ENCODE peak calls at places on chromosomes 4 and X, in six cellular contexts. One of them, this sample, is unnamed. For H3K36me3, the result is how much of the 10 kb centered on the place peaks cover.

GRCh38 chr4:1505511-1506451 is 99.5 kb upstream of the NKX1-1 start:
- DNase-seq in ovary: no peak
- DNase-seq in prostate gland: no peak
- DNase-seq in Caco-2: no peak
- DNase-seq in RWPE2: peak
- DNase-seq in tibial artery: peak
- DNase-seq in this sample: no peak

GRCh38 chr4:110484767-110485166 is 8.8 kb downstream of the ENPEP start:
- DNase-seq in ovary: no peak
- DNase-seq in prostate gland: no peak
- DNase-seq in Caco-2: no peak
- DNase-seq in RWPE2: no peak
- DNase-seq in tibial artery: no peak
- DNase-seq in this sample: peak

GRCh38 chr4:5098176-5098575 is 46.9 kb downstream of the STK32B start:
- DNase-seq in ovary: no peak
- DNase-seq in prostate gland: no peak
- DNase-seq in Caco-2: no peak
- DNase-seq in RWPE2: no peak
- DNase-seq in tibial artery: no peak
- DNase-seq in this sample: no peak

GRCh38 chr4:26050212-26050643 is 136.2 kb downstream of the SMIM20 start:
- DNase-seq in ovary: no peak
- DNase-seq in prostate gland: no peak
- DNase-seq in Caco-2: no peak
- DNase-seq in RWPE2: no peak
- DNase-seq in tibial artery: peak
- DNase-seq in this sample: no peak

GRCh38 chr4:4248885-4249203 is 821 bp upstream of the TMEM128 start:
- DNase-seq in ovary: no peak
- DNase-seq in prostate gland: no peak
- DNase-seq in Caco-2: no peak
- DNase-seq in RWPE2: no peak
- DNase-seq in tibial artery: no peak
- DNase-seq in this sample: no peak

GRCh38 chr4:32645653-32646052 is 1925.5 kb downstream of the PCDH7 start:
- DNase-seq in ovary: no peak
- DNase-seq in prostate gland: no peak
- DNase-seq in Caco-2: peak
- DNase-seq in RWPE2: no peak
- DNase-seq in tibial artery: no peak
- DNase-seq in this sample: no peak

GRCh38 chr4:5510506-5510905 is 197.9 kb downstream of the EVC2 start:
- DNase-seq in ovary: no peak
- DNase-seq in prostate gland: no peak
- DNase-seq in Caco-2: no peak
- DNase-seq in RWPE2: no peak
- DNase-seq in tibial artery: no peak
- DNase-seq in this sample: no peak

GRCh38 chrX:153765138-153766079 is 1.4 kb downstream of the PLXNB3 start:
- DNase-seq in ovary: peak
- DNase-seq in prostate gland: no peak
- DNase-seq in Caco-2: no peak
- DNase-seq in RWPE2: peak
- DNase-seq in tibial artery: no peak
- DNase-seq in this sample: no peak

GRCh38 chr4:66577922-66578321 is 907.6 kb upstream of the EPHA5 start:
- DNase-seq in ovary: no peak
- DNase-seq in prostate gland: no peak
- DNase-seq in Caco-2: no peak
- DNase-seq in RWPE2: no peak
- DNase-seq in tibial artery: no peak
- DNase-seq in this sample: no peak

GRCh38 chrX:38561951-38562719 is 793 bp downstream of the TSPAN7 start:
- DNase-seq in ovary: peak
- DNase-seq in prostate gland: peak
- DNase-seq in Caco-2: peak
- DNase-seq in RWPE2: no peak
- DNase-seq in tibial artery: peak
- DNase-seq in this sample: no peak

GRCh38 chr4:185004562-185005208 is 13.6 kb upstream of the HELT start:
- DNase-seq in ovary: peak
- DNase-seq in prostate gland: peak
- DNase-seq in Caco-2: no peak
- DNase-seq in RWPE2: no peak
- DNase-seq in tibial artery: peak
- DNase-seq in this sample: peak

GRCh38 chr4:84901173-84901572 is 65.3 kb downstream of the WDFY3 start:
- DNase-seq in ovary: no peak
- DNase-seq in prostate gland: no peak
- DNase-seq in Caco-2: no peak
- DNase-seq in RWPE2: no peak
- DNase-seq in tibial artery: no peak
- DNase-seq in this sample: no peak

GRCh38 chr4:181964731-181965130 is 278.5 kb upstream of the TENM3 start:
- DNase-seq in ovary: no peak
- DNase-seq in prostate gland: no peak
- DNase-seq in Caco-2: no peak
- DNase-seq in RWPE2: no peak
- DNase-seq in tibial artery: no peak
- DNase-seq in this sample: no peak

GRCh38 chr4:40595981-40596380 is 33.7 kb downstream of the RBM47 start:
- DNase-seq in ovary: no peak
- DNase-seq in prostate gland: no peak
- DNase-seq in Caco-2: no peak
- DNase-seq in RWPE2: no peak
- DNase-seq in tibial artery: no peak
- DNase-seq in this sample: no peak

GRCh38 chr4:54099287-54099958 is 540 bp upstream of the GSX2 start:
- DNase-seq in ovary: no peak
- DNase-seq in prostate gland: no peak
- DNase-seq in Caco-2: no peak
- DNase-seq in RWPE2: no peak
- DNase-seq in tibial artery: no peak
- DNase-seq in this sample: no peak

GRCh38 chr4:54231419-54232150 is 2.5 kb downstream of the PDGFRA start:
- DNase-seq in ovary: peak
- DNase-seq in prostate gland: no peak
- DNase-seq in Caco-2: peak
- DNase-seq in RWPE2: peak
- DNase-seq in tibial artery: peak
- DNase-seq in this sample: no peak

GRCh38 chrX:45745479-45745878 is 544.8 kb upstream of the DIPK2B start:
- DNase-seq in ovary: no peak
- DNase-seq in prostate gland: no peak
- DNase-seq in Caco-2: no peak
- DNase-seq in RWPE2: no peak
- DNase-seq in tibial artery: no peak
- DNase-seq in this sample: no peak

GRCh38 chr4:150722908-150723362 is 141.0 kb downstream of the MAB21L2 start:
- DNase-seq in ovary: peak
- DNase-seq in prostate gland: peak
- DNase-seq in Caco-2: peak
- DNase-seq in RWPE2: no peak
- DNase-seq in tibial artery: peak
- DNase-seq in this sample: peak

GRCh38 chr4:66852843-66853242 is 692.5 kb downstream of the CENPC start:
- DNase-seq in ovary: no peak
- DNase-seq in prostate gland: no peak
- DNase-seq in Caco-2: no peak
- DNase-seq in RWPE2: no peak
- DNase-seq in tibial artery: no peak
- DNase-seq in this sample: no peak

GRCh38 chr4:160423879-160424451 is 1321.1 kb downstream of the RAPGEF2 start:
- DNase-seq in ovary: no peak
- DNase-seq in prostate gland: no peak
- DNase-seq in Caco-2: no peak
- DNase-seq in RWPE2: no peak
- DNase-seq in tibial artery: no peak
- DNase-seq in this sample: peak

GRCh38 chr4:14177987-14178386 is 550.5 kb upstream of the BOD1L1 start:
- DNase-seq in ovary: no peak
- DNase-seq in prostate gland: no peak
- DNase-seq in Caco-2: no peak
- DNase-seq in RWPE2: no peak
- DNase-seq in tibial artery: no peak
- DNase-seq in this sample: no peak

GRCh38 chrX:49155243-49155899 is 7.2 kb upstream of the MAGIX start:
- DNase-seq in ovary: no peak
- DNase-seq in prostate gland: peak
- DNase-seq in Caco-2: no peak
- DNase-seq in RWPE2: no peak
- DNase-seq in tibial artery: no peak
- DNase-seq in this sample: peak

GRCh38 chr4:164501074-164501473 is 252.9 kb upstream of the SMIM31 start:
- DNase-seq in ovary: no peak
- DNase-seq in prostate gland: no peak
- DNase-seq in Caco-2: no peak
- DNase-seq in RWPE2: no peak
- DNase-seq in tibial artery: no peak
- DNase-seq in this sample: peak

GRCh38 chrX:7028246-7028645 is 119.3 kb upstream of the STS start:
- DNase-seq in ovary: no peak
- DNase-seq in prostate gland: no peak
- DNase-seq in Caco-2: no peak
- DNase-seq in RWPE2: no peak
- DNase-seq in tibial artery: no peak
- DNase-seq in this sample: peak

GRCh38 chr4:5821665-5822358 is 71.1 kb downstream of the CRMP1 start:
- DNase-seq in ovary: no peak
- DNase-seq in prostate gland: no peak
- DNase-seq in Caco-2: no peak
- DNase-seq in RWPE2: no peak
- DNase-seq in tibial artery: no peak
- DNase-seq in this sample: no peak

DNA sequence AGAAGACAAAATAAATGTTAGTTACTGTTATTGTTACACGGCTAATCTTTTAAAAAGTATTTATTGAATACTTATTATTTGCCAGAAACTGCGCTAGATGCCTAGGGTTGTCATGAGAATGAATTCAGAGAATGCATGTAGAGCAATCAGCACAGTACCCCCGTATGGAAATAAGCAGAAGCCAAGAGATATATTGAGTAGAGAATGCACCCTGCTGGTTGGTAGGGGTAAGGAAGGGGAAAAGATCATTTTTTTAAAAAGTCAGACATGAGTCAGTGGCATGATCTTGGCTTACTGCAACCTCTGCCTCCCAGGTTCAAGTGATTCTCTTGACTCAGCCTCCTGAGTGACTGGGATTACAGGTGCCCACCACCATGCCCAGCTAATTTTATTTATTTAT is 13.1 kb upstream of the DRP2 start:
- DNase-seq in ovary: no peak
- DNase-seq in prostate gland: no peak
- DNase-seq in Caco-2: peak
- DNase-seq in RWPE2: no peak
- DNase-seq in tibial artery: no peak
- DNase-seq in this sample: peak
- TF ChIP-seq CTCF in ovary: no peak
- TF ChIP-seq CTCF in prostate gland: no peak
- TF ChIP-seq CTCF in Caco-2: peak
- TF ChIP-seq CTCF in RWPE2: peak
- TF ChIP-seq CTCF in tibial artery: peak
- TF ChIP-seq CTCF in this sample: peak

GRCh38 chrX:150693782-150694574 is 782 bp downstream of the MTMR1 start:
- DNase-seq in ovary: peak
- DNase-seq in prostate gland: peak
- DNase-seq in Caco-2: peak
- DNase-seq in RWPE2: peak
- DNase-seq in tibial artery: peak
- DNase-seq in this sample: peak

GRCh38 chrX:150694738-150695410 is 1.7 kb downstream of the MTMR1 start:
- DNase-seq in ovary: no peak
- DNase-seq in prostate gland: no peak
- DNase-seq in Caco-2: no peak
- DNase-seq in RWPE2: no peak
- DNase-seq in tibial artery: no peak
- DNase-seq in this sample: no peak

GRCh38 chrX:150692837-150693781 is at the start of gene MTMR1:
- DNase-seq in ovary: peak
- DNase-seq in prostate gland: peak
- DNase-seq in Caco-2: peak
- DNase-seq in RWPE2: no peak
- DNase-seq in tibial artery: no peak
- DNase-seq in this sample: no peak

GRCh38 chrX:150690126-150690525 is 3.1 kb upstream of the MTMR1 start:
- DNase-seq in ovary: no peak
- DNase-seq in prostate gland: no peak
- DNase-seq in Caco-2: no peak
- DNase-seq in RWPE2: peak
- DNase-seq in tibial artery: no peak
- DNase-seq in this sample: peak

DNA sequence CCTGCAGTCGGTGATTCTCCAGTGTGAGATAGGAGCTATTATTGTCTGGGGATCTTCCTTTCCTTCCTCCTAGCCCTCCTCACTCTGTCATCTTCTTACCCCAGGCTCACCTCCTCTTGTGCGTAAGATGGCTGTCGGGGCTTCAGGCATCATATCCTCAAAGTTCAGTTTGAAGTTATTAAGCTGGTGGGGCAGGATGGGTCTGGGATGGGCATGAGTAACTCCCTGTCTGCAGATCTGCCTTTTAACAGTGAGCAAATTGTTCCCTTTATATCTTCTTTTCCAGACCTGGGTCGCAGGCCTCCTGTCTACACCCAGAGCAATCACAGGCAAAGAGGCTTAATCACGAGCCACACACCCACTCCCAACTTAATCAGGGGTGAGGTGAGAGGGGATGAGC is 900 bp upstream of the MTMR1 start:
- DNase-seq in ovary: no peak
- DNase-seq in prostate gland: no peak
- DNase-seq in Caco-2: no peak
- DNase-seq in RWPE2: no peak
- DNase-seq in tibial artery: no peak
- DNase-seq in this sample: no peak
- H3K36me3 ChIP-seq in ovary: under half
- H3K36me3 ChIP-seq in prostate gland: under half
- H3K36me3 ChIP-seq in Caco-2: under half
- H3K36me3 ChIP-seq in RWPE2: under half
- H3K36me3 ChIP-seq in tibial artery: under half
- H3K36me3 ChIP-seq in this sample: under half

DNA sequence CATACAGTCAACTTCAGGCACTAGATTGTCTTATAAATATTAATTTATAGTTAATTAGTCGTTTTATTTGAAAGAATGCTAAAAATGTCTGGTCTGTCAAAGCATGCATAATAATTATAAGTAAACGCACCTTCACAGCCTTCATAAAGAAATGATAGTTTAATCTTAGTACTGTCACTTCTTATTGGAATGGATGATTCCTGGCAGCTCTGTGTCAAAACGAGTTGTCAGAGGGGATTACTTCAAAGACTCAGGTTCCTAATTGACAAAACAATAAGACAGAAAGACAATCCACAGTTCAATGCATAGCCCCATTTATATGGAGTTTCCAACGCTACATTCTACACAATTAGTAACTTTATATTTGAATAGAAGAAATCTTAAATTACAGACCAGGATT is 461.3 kb upstream of the TECRL start:
- DNase-seq in ovary: no peak
- DNase-seq in prostate gland: no peak
- DNase-seq in Caco-2: no peak
- DNase-seq in RWPE2: no peak
- DNase-seq in tibial artery: no peak
- DNase-seq in this sample: no peak
- TF ChIP-seq CTCF in ovary: no peak
- TF ChIP-seq CTCF in prostate gland: no peak
- TF ChIP-seq CTCF in Caco-2: no peak
- TF ChIP-seq CTCF in RWPE2: no peak
- TF ChIP-seq CTCF in tibial artery: no peak
- TF ChIP-seq CTCF in this sample: no peak

GRCh38 chr4:38090450-38091246 is 130.4 kb downstream of the PTTG2 start:
- DNase-seq in ovary: no peak
- DNase-seq in prostate gland: no peak
- DNase-seq in Caco-2: no peak
- DNase-seq in RWPE2: no peak
- DNase-seq in tibial artery: no peak
- DNase-seq in this sample: no peak
- H3K36me3 ChIP-seq in ovary: under half
- H3K36me3 ChIP-seq in prostate gland: under half
- H3K36me3 ChIP-seq in Caco-2: under half
- H3K36me3 ChIP-seq in RWPE2: under half
- H3K36me3 ChIP-seq in tibial artery: under half
- H3K36me3 ChIP-seq in this sample: under half